ENCODE peak calls at places on chromosome 19, in five cellular contexts. One of them, this sample, is unnamed.

GRCh38 chr19:39582442-39582841 is 19.9 kb upstream of the LGALS13 start:
- DNase-seq in GM23248: no peak
- DNase-seq in mammary epithelial cell: no peak
- DNase-seq in neuronal stem cell: no peak
- DNase-seq in IMR-90: no peak
- DNase-seq in this sample: no peak

GRCh38 chr19:45160870-45161714 is at the start of gene NKPD1:
- DNase-seq in neuronal stem cell: no peak
- DNase-seq in IMR-90: no peak
- DNase-seq in mammary epithelial cell: no peak
- DNase-seq in GM23248: peak
- DNase-seq in this sample: no peak

GRCh38 chr19:42325896-42326771 is 699 bp downstream of the MEGF8 start:
- DNase-seq in GM23248: peak
- DNase-seq in mammary epithelial cell: peak
- DNase-seq in IMR-90: no peak
- DNase-seq in neuronal stem cell: no peak
- DNase-seq in this sample: peak

GRCh38 chr19:51368366-51369282 is at the start of gene CLDND2:
- DNase-seq in mammary epithelial cell: no peak
- DNase-seq in GM23248: no peak
- DNase-seq in IMR-90: no peak
- DNase-seq in neuronal stem cell: no peak
- DNase-seq in this sample: no peak

GRCh38 chr19:21398851-21399250 is 1.9 kb downstream of the ZNF493 start:
- DNase-seq in IMR-90: peak
- DNase-seq in GM23248: peak
- DNase-seq in neuronal stem cell: no peak
- DNase-seq in mammary epithelial cell: peak
- DNase-seq in this sample: no peak

GRCh38 chr19:55304279-55304978 is 20.6 kb downstream of the BRSK1 start:
- DNase-seq in neuronal stem cell: no peak
- DNase-seq in GM23248: peak
- DNase-seq in IMR-90: no peak
- DNase-seq in mammary epithelial cell: peak
- DNase-seq in this sample: peak

GRCh38 chr19:38913958-38914357 is 2.0 kb upstream of the CCER2 start:
- DNase-seq in neuronal stem cell: no peak
- DNase-seq in GM23248: no peak
- DNase-seq in IMR-90: no peak
- DNase-seq in mammary epithelial cell: no peak
- DNase-seq in this sample: no peak

GRCh38 chr19:3034845-3035541 is 5.9 kb upstream of the TLE2 start:
- DNase-seq in GM23248: peak
- DNase-seq in mammary epithelial cell: peak
- DNase-seq in neuronal stem cell: no peak
- DNase-seq in IMR-90: peak
- DNase-seq in this sample: peak

GRCh38 chr19:21519488-21519887 is 14.1 kb downstream of the ZNF429 start:
- DNase-seq in IMR-90: no peak
- DNase-seq in GM23248: no peak
- DNase-seq in mammary epithelial cell: no peak
- DNase-seq in neuronal stem cell: no peak
- DNase-seq in this sample: no peak

GRCh38 chr19:16066611-16067104 is 9.6 kb upstream of the TPM4 start:
- DNase-seq in GM23248: peak
- DNase-seq in IMR-90: peak
- DNase-seq in neuronal stem cell: no peak
- DNase-seq in mammary epithelial cell: peak
- DNase-seq in this sample: peak

GRCh38 chr19:7348587-7349230 is at the start of gene ARHGEF18:
- DNase-seq in mammary epithelial cell: no peak
- DNase-seq in neuronal stem cell: no peak
- DNase-seq in GM23248: no peak
- DNase-seq in IMR-90: no peak
- DNase-seq in this sample: peak

DNA sequence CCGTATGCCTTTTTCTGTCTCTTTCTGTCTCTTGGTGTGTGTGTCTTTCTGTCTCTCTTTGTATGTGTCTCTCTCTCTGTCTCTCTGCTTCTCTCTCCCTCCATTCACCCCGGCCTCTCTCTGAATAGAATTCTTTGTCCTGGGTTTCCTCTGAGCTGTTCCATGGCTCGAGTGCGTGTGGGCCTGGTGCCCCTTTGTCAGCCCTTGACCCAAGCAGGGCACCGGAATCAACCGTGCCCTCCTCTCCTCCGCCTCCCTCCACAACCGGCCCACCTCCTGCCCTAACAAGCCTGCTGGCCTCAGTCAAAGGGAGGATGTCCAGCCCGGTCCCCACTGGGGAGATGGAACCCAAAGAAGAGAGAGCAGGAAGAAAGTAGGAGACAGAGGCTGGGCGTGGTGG is 3.2 kb downstream of the AXL start:
- DNase-seq in IMR-90: no peak
- DNase-seq in GM23248: no peak
- DNase-seq in neuronal stem cell: no peak
- DNase-seq in mammary epithelial cell: no peak
- DNase-seq in this sample: no peak
- H3K27ac ChIP-seq in IMR-90: peak
- H3K27ac ChIP-seq in GM23248: peak
- H3K27ac ChIP-seq in neuronal stem cell: no peak
- H3K27ac ChIP-seq in mammary epithelial cell: no peak
- H3K27ac ChIP-seq in this sample: no peak

DNA sequence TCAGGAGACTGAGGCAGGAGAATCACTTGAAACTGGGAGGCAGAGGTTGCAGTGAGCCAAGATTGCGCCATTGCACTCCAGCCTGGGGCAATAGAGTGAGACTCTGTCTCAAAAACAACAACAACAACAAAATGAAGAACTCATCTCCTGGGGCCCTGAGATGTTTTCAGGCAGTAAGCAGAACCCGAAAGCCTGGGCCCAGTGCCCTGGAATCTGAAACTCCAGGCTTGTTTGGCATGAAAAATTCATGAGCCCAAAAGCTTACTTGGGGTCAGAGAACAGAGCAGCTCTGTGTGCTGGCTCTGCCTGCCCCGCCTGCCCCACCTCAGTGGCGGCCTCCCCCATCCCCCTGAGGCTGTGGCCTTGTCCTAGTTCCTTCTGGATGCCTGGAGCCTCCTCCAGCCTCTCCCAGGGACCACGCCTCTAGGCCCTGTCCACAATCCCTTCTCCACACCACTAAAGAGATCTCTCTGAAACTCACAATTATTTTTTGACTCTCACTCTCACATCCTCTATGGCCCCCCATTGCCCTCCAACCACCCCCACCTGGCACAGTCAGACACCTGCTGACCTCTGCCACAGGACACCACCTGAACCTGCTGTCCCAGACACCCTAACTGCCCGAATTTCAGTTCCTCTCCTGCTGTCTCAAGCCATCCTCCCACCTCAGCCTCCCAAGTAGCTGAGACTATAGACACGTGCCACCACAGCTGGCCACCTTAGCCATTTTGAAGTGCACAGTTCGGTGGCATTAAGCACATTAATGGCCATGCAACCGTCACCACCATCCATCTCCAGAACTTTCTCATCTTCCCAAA is 6.9 kb upstream of the AP1M2 start:
- DNase-seq in IMR-90: no peak
- DNase-seq in GM23248: no peak
- DNase-seq in neuronal stem cell: no peak
- DNase-seq in mammary epithelial cell: no peak
- DNase-seq in this sample: no peak
- H2AFZ ChIP-seq in IMR-90: no peak
- H2AFZ ChIP-seq in GM23248: no peak
- H2AFZ ChIP-seq in neuronal stem cell: peak
- H2AFZ ChIP-seq in mammary epithelial cell: peak
- H2AFZ ChIP-seq in this sample: no peak

DNA sequence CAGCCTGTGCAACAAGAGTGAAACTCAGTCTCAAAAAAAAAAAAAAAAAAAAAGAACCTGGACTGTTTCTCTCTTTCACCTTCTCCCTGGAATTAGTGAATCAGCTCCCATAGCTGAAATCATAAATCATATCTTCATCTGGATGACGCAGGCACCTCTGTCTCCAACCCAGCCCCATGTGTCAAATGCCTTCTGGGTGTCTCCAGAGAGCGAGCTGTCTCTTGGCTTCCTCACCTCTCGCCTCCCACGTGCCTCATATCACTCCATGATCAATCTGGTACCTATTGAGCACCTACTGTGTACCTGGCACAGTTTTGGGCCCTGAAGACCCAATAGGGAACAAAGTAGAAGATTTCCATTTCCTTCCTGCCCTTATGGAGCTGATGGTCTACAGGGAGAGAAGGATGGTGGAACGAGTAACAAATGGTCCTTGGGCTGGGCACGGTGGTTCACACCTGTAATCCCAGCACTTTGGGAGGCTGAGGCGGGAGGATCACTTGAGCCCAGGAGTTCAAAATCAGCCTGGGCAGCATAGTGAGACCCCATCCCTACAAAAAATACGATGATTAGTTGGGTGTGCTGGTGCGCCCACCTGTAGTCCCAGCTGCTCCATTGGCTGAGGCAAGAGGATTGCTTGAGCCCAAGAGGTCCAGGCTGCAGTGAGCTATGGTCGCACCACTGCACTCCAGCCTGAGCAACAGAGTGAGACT is 2.5 kb downstream of the HSD11B1L start:
- DNase-seq in GM23248: no peak
- DNase-seq in mammary epithelial cell: no peak
- DNase-seq in neuronal stem cell: no peak
- DNase-seq in IMR-90: no peak
- DNase-seq in this sample: no peak
- H3K27ac ChIP-seq in GM23248: no peak
- H3K27ac ChIP-seq in mammary epithelial cell: no peak
- H3K27ac ChIP-seq in neuronal stem cell: no peak
- H3K27ac ChIP-seq in IMR-90: no peak
- H3K27ac ChIP-seq in this sample: no peak

DNA sequence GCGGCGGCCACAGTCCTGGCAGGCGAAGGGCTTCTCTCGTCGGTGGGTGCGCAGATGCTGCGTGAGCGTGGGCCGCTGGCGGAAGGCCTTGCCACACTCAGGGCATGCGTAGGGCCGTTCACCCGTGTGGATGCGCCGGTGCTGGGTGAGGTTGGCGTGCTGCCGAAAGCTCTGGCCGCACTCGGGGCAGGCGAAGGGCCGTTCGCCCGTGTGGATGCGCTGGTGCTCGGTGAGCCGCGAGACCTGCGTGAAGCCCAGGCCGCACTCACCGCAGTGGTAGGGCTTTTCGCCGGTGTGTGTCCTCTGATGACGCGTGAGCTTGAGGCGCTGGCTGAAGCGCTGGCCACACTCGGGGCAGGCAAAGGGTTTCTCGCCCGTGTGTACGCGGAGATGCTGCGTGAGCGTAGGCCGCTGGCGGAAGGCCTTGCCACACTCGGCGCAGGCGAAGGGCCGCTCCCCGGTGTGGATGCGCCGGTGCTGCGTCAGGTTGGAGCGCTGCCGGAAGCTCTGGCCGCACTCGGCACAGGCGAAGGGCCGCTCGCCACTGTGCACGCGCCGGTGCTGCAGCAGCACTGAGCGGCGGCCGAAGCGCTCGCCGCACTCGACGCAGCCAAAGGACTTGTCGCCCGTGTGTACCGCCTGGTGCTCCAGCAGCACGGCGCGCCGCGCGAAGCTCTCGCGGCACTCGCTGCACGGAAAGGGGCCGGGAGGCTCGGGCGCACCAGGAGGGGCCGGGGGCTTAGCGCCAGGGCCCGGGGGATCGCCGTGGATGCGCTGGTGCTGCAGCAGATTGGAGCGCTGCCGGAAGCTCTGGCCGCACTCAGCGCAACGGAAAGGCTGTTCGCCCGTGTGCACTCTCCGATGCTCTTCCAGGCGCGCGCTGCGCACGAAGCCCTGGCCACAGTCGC is 4.0 kb upstream of the UBE2M start:
- DNase-seq in GM23248: peak
- DNase-seq in mammary epithelial cell: peak
- DNase-seq in neuronal stem cell: no peak
- DNase-seq in IMR-90: peak
- DNase-seq in this sample: no peak
- H2AFZ ChIP-seq in GM23248: peak
- H2AFZ ChIP-seq in mammary epithelial cell: no peak
- H2AFZ ChIP-seq in neuronal stem cell: no peak
- H2AFZ ChIP-seq in IMR-90: peak
- H2AFZ ChIP-seq in this sample: no peak